ENCODE peak calls at places on chromosomes 3 and 15, in six cellular contexts. H is stimulated activated CD4-positive, alpha-beta T cell treated with anti-CD3 and anti-CD28 coated beads, Interleukin-1b, Interleukin-23, amount 100 ng/mL, for 24 hours; P is nucleus accumbens; C is stimulated activated CD8-positive, alpha-beta memory T cell treated with anti-CD3 and anti-CD28 coated beads, Interleukin-15, amount 100 ng/mL, for 1 hour; L is SW480; X is MM.1S. G is an unnamed sample.

GRCh38 chr3:111621535-111621934 is 26.4 kb upstream of the ZBED2 start:
- DNase-seq in H (no peak), P (no peak), C (no peak), L (no peak), X (no peak), G (no peak)

GRCh38 chr15:29859293-29859692 is 37.0 kb upstream of the TJP1 start:
- DNase-seq in H (no peak), P (no peak), C (no peak), L (no peak), X (no peak), G (no peak)

GRCh38 chr3:43288366-43288765 is 2.0 kb downstream of the SNRK start:
- DNase-seq in H (no peak), P (no peak), C (no peak), L (peak), X (peak), G (peak)

GRCh38 chr3:43413676-43414368 is 127.5 kb downstream of the SNRK start:
- DNase-seq in H (no peak), P (no peak), C (no peak), L (no peak), X (no peak), G (no peak)

GRCh38 chr15:54960266-54960665 is 236.5 kb downstream of the RSL24D1 start:
- DNase-seq in H (no peak), P (no peak), C (no peak), L (no peak), X (no peak), G (no peak)

GRCh38 chr3:42714151-42714852 is 11.7 kb upstream of the HHATL start:
- DNase-seq in H (no peak), P (no peak), C (no peak), L (no peak), X (no peak), G (no peak)

GRCh38 chr3:118900737-118901525 is 133.7 kb downstream of the IGSF11 start:
- DNase-seq in H (no peak), P (no peak), C (no peak), L (peak), X (peak), G (no peak)

GRCh38 chr15:55789066-55789660 is 46.2 kb upstream of the PRTG start:
- DNase-seq in H (peak), P (no peak), C (peak), L (no peak), X (peak), G (no peak)

GRCh38 chr3:16994842-16995535 is 110.2 kb downstream of the PLCL2 start:
- DNase-seq in H (no peak), P (no peak), C (no peak), L (no peak), X (no peak), G (no peak)

GRCh38 chr3:66107855-66108254 is 69.1 kb upstream of the MAGI1 start:
- DNase-seq in H (no peak), P (no peak), C (no peak), L (no peak), X (no peak), G (peak)

GRCh38 chr3:23824699-23825444 is 19.1 kb downstream of the UBE2E1 start:
- DNase-seq in H (no peak), P (no peak), C (no peak), L (no peak), X (no peak), G (no peak)

GRCh38 chr15:62413147-62413546 is 248.1 kb upstream of the C2CD4B start:
- DNase-seq in H (no peak), P (no peak), C (no peak), L (no peak), X (no peak), G (peak)

GRCh38 chr3:153442386-153442785 is 280.4 kb downstream of the RAP2B start:
- DNase-seq in H (no peak), P (no peak), C (no peak), L (no peak), X (no peak), G (no peak)

GRCh38 chr3:61914277-61914676 is 352.9 kb downstream of the PTPRG start:
- DNase-seq in H (no peak), P (no peak), C (no peak), L (no peak), X (no peak), G (peak)

GRCh38 chr3:50656417-50657195 is 18.1 kb upstream of the DOCK3 start:
- DNase-seq in H (no peak), P (no peak), C (no peak), L (no peak), X (no peak), G (no peak)

GRCh38 chr15:66719471-66719870 is 17.4 kb downstream of the SMAD6 start:
- DNase-seq in H (no peak), P (no peak), C (no peak), L (no peak), X (no peak), G (no peak)

GRCh38 chr3:106065831-106066230 is 197.0 kb upstream of the CBLB start:
- DNase-seq in H (no peak), P (no peak), C (no peak), L (no peak), X (no peak), G (no peak)

GRCh38 chr3:30614943-30615342 is 8.5 kb downstream of the TGFBR2 start:
- DNase-seq in H (no peak), P (no peak), C (no peak), L (no peak), X (no peak), G (no peak)

GRCh38 chr3:65265942-65266341 is 578.1 kb upstream of the ADAMTS9 start:
- DNase-seq in H (no peak), P (no peak), C (no peak), L (peak), X (no peak), G (no peak)

GRCh38 chr3:21328982-21329381 is 422.0 kb downstream of the ZNF385D start:
- DNase-seq in H (no peak), P (no peak), C (no peak), L (no peak), X (no peak), G (no peak)

GRCh38 chr3:171829841-171830559 is 13.1 kb upstream of the TMEM212 start:
- DNase-seq in H (no peak), P (peak), C (no peak), L (peak), X (peak), G (peak)

GRCh38 chr3:143286392-143287010 is 166.9 kb downstream of the CHST2 start:
- DNase-seq in H (no peak), P (no peak), C (no peak), L (no peak), X (no peak), G (no peak)

GRCh38 chr3:197490098-197490497 is 65.7 kb downstream of the BDH1 start:
- DNase-seq in H (no peak), P (no peak), C (no peak), L (peak), X (no peak), G (peak)

GRCh38 chr3:105853801-105854432 is 14.9 kb downstream of the CBLB start:
- DNase-seq in H (no peak), P (no peak), C (no peak), L (no peak), X (peak), G (no peak)

GRCh38 chr3:169581633-169582032 is 81.9 kb downstream of the MECOM start:
- DNase-seq in H (no peak), P (no peak), C (no peak), L (no peak), X (no peak), G (no peak)

GRCh38 chr3:128665362-128666021 is 14.9 kb upstream of the RPN1 start:
- DNase-seq in H (no peak), P (no peak), C (no peak), L (peak), X (no peak), G (no peak)

GRCh38 chr3:279325-279724 is 82.8 kb downstream of the CHL1 start:
- DNase-seq in H (no peak), P (no peak), C (no peak), L (no peak), X (no peak), G (no peak)

GRCh38 chr3:42061711-42062408 is 29.3 kb upstream of the TRAK1 start:
- DNase-seq in H (no peak), P (no peak), C (no peak), L (peak), X (no peak), G (peak)

GRCh38 chr3:77618686-77619085 is 578.8 kb downstream of the ROBO2 start:
- DNase-seq in H (no peak), P (no peak), C (no peak), L (no peak), X (no peak), G (no peak)

GRCh38 chr3:133925960-133926735 is 30.5 kb upstream of the RAB6B start:
- DNase-seq in H (no peak), P (no peak), C (no peak), L (no peak), X (no peak), G (no peak)

GRCh38 chr3:185874119-185874518 is 49.3 kb upstream of the IGF2BP2 start:
- DNase-seq in H (no peak), P (no peak), C (no peak), L (no peak), X (no peak), G (no peak)

GRCh38 chr3:123552095-123552714 is 32.6 kb downstream of the HACD2 start:
- DNase-seq in H (no peak), P (no peak), C (no peak), L (peak), X (peak), G (peak)

GRCh38 chr3:184733181-184733580 is 21.3 kb upstream of the MAGEF1 start:
- DNase-seq in H (no peak), P (no peak), C (no peak), L (peak), X (no peak), G (no peak)

GRCh38 chr15:96049766-96050165 is 280.7 kb upstream of the NR2F2 start:
- DNase-seq in H (no peak), P (no peak), C (no peak), L (no peak), X (no peak), G (no peak)

GRCh38 chr3:50665603-50666115 is 9.1 kb upstream of the DOCK3 start:
- DNase-seq in H (no peak), P (no peak), C (no peak), L (no peak), X (no peak), G (no peak)